ENCODE peak calls at places on chromosomes 2 and 18, in ten cellular contexts. R is pancreas; S is hypothalamus; A is ACHN; H is substantia nigra; W is fibroblast of pulmonary artery; X is NCI-H2081; T is NCI-H460; N is stimulated activated naive B cell treated with anti-CD40 and anti-IgM and Interleukin-4, amounts not matched to agents 10 μg/mL and 1 μg/mL and 100 μg/mL, for 72 hours; G is retina. P is an unnamed sample.

GRCh38 chr2:101516833-101517690 is 42.1 kb upstream of the RFX8 start:
- DNase-seq in T (peak), G (no peak), S (no peak), X (no peak), W (peak), N (no peak), H (no peak), R (no peak), A (peak), P (no peak)

GRCh38 chr2:203463176-203463797 is 71.8 kb downstream of the RAPH1 start:
- DNase-seq in A (no peak), R (no peak), T (no peak), N (no peak), S (no peak), H (no peak), W (peak), G (no peak), X (no peak), P (no peak)

GRCh38 chr2:200615247-200615646 is 29.4 kb downstream of the AOX1 start:
- DNase-seq in H (no peak), S (no peak), X (no peak), W (peak), G (no peak), R (no peak), N (no peak), T (no peak), A (peak), P (no peak)

GRCh38 chr2:40279001-40279400 is 172.9 kb downstream of the SLC8A1 start:
- DNase-seq in X (no peak), N (no peak), R (no peak), W (no peak), S (no peak), A (peak), G (no peak), H (no peak), T (no peak), P (no peak)

GRCh38 chr2:118954297-118955060 is 12.5 kb downstream of the MARCO start:
- DNase-seq in H (no peak), W (no peak), R (no peak), X (no peak), T (no peak), S (no peak), G (no peak), N (no peak), A (no peak), P (no peak)

GRCh38 chr2:169664978-169665930 is 29.0 kb downstream of the CFAP210 start:
- DNase-seq in N (no peak), X (no peak), H (no peak), W (peak), A (no peak), T (no peak), S (no peak), R (no peak), G (no peak), P (no peak)

GRCh38 chr2:240840435-240841060 is 20.5 kb upstream of the KIF1A start:
- DNase-seq in T (peak), G (peak), H (peak), X (peak), S (peak), W (peak), A (peak), R (peak), N (no peak), P (peak)

GRCh38 chr2:43478423-43479086 is 117.3 kb downstream of the THADA start:
- DNase-seq in W (no peak), T (no peak), G (no peak), S (no peak), R (no peak), N (no peak), X (no peak), H (no peak), A (no peak), P (no peak)

GRCh38 chr2:107669335-107669734 is 157.4 kb upstream of the RGPD4 start:
- DNase-seq in N (no peak), A (peak), S (no peak), T (peak), W (peak), X (peak), G (no peak), R (no peak), H (no peak), P (no peak)

GRCh38 chr18:59459352-59460059 is 100.4 kb upstream of the LMAN1 start:
- DNase-seq in W (peak), T (no peak), X (peak), N (no peak), H (no peak), G (peak), R (no peak), A (peak), S (no peak), P (no peak)

GRCh38 chr2:228401065-228401912 is 219.8 kb upstream of the SPHKAP start:
- DNase-seq in S (no peak), X (no peak), A (no peak), N (no peak), R (peak), W (no peak), T (no peak), G (no peak), H (no peak), P (no peak)

GRCh38 chr2:127859712-127860085 is 1.7 kb upstream of the POLR2D start:
- DNase-seq in T (no peak), R (peak), A (no peak), N (peak), H (no peak), G (peak), W (no peak), S (no peak), X (no peak), P (peak)

GRCh38 chr2:164717000-164717597 is 95.8 kb upstream of the GRB14 start:
- DNase-seq in X (peak), G (no peak), R (no peak), S (no peak), H (no peak), W (peak), N (no peak), A (peak), T (peak), P (no peak)

GRCh38 chr2:99635710-99636431 is 146.1 kb upstream of the REV1 start:
- DNase-seq in H (no peak), N (no peak), S (no peak), T (no peak), A (no peak), G (no peak), R (no peak), X (no peak), W (no peak), P (no peak)

GRCh38 chr2:7634370-7634769 is 717.2 kb downstream of the RNF144A start:
- DNase-seq in A (no peak), S (no peak), N (no peak), H (no peak), W (no peak), T (no peak), X (peak), R (no peak), G (no peak), P (no peak)

GRCh38 chr2:69946351-69947077 is 14.9 kb downstream of the ASPRV1 start:
- DNase-seq in G (no peak), W (peak), T (peak), R (no peak), X (no peak), S (no peak), H (no peak), A (peak), N (no peak), P (no peak)

GRCh38 chr2:111005307-111005706 is 115.4 kb upstream of the BCL2L11 start:
- DNase-seq in R (no peak), W (no peak), A (no peak), N (no peak), G (no peak), S (no peak), T (no peak), H (no peak), X (no peak), P (no peak)

GRCh38 chr2:138602166-138602460 is 100.5 kb downstream of the SPOPL start:
- DNase-seq in W (no peak), G (no peak), R (no peak), T (no peak), H (no peak), X (no peak), N (no peak), A (no peak), S (no peak), P (no peak)

P was measured in WERI-Rb-1.